ENCODE peak calls at places on chromosomes 6 and 20, in seven cellular contexts. S, W, F, M, N, A and L are unnamed samples.

GRCh38 chr6:15255481-15256414 is 9.9 kb downstream of the JARID2 start:
- DNase-seq in S (no peak), W (no peak), F (no peak), M (no peak), N (no peak), A (no peak), L (no peak)

GRCh38 chr20:4916991-4917881 is 84.1 kb downstream of the SLC23A2 start:
- DNase-seq in S (peak), W (no peak), F (no peak), M (no peak), N (no peak), A (no peak), L (no peak)

GRCh38 chr20:9035129-9035528 is 33.8 kb upstream of the PLCB4 start:
- DNase-seq in S (no peak), W (no peak), F (no peak), M (no peak), N (no peak), A (no peak), L (no peak)

GRCh38 chr6:42260972-42261371 is 43.3 kb upstream of the MRPS10 start:
- DNase-seq in S (peak), W (no peak), F (peak), M (no peak), N (no peak), A (no peak), L (no peak)

GRCh38 chr6:18155273-18155863 is at the start of gene KDM1B:
- DNase-seq in S (no peak), W (peak), F (peak), M (peak), N (peak), A (peak), L (peak)

GRCh38 chr20:10178727-10179313 is 39.8 kb upstream of the SNAP25 start:
- DNase-seq in S (no peak), W (no peak), F (no peak), M (no peak), N (no peak), A (no peak), L (no peak)

GRCh38 chr6:24495516-24495847 is 713 bp downstream of the ALDH5A1 start:
- DNase-seq in S (peak), W (peak), F (peak), M (peak), N (peak), A (peak), L (no peak)

GRCh38 chr20:31684153-31685003 is 38.3 kb downstream of the BCL2L1 start:
- DNase-seq in S (no peak), W (no peak), F (no peak), M (no peak), N (peak), A (no peak), L (no peak)

GRCh38 chr6:24403501-24403824 is 727 bp downstream of the MRS2 start:
- DNase-seq in S (no peak), W (no peak), F (no peak), M (no peak), N (no peak), A (no peak), L (no peak)